ENCODE peak calls at places on chromosomes 13 and 19, in eight cellular contexts. W is A549, R is GM12864, S is breast epithelium, T is cardiac fibroblast, X is mucosa of descending colon, D is gastrocnemius medialis, K is left ventricle myocardium inferior. H is an unnamed sample.

GRCh38 chr13:51818771-51819511 is 15.0 kb upstream of the DHRS12 start:
- DNase-seq in W (no peak), K (no peak), T (peak; percentile 21), D (peak; percentile 78), S (no peak), X (no peak), R (no peak), H (peak; percentile 72)

GRCh38 chr13:95540848-95541247 is 11.7 kb upstream of the CLDN10 start:
- DNase-seq in S (no peak), R (no peak), T (no peak), X (no peak), W (no peak), K (peak; percentile 57), D (peak; percentile 78), H (no peak)

GRCh38 chr19:29873024-29873800 is 61.4 kb downstream of the CCNE1 start:
- DNase-seq in X (peak; percentile 68), S (no peak), D (peak; percentile 32), R (no peak), T (peak; percentile 20), W (peak; percentile 85), K (peak; percentile 47), H (peak; percentile 72)

GRCh38 chr13:50891206-50891605 is 18.4 kb upstream of the RNASEH2B start:
- DNase-seq in K (no peak), D (no peak), X (no peak), R (no peak), T (no peak), S (no peak), W (no peak), H (no peak)

GRCh38 chr19:49355890-49356289 is 6.3 kb downstream of the TEAD2 start:
- DNase-seq in S (peak; percentile 47), W (no peak), X (no peak), K (peak; percentile 36), D (no peak), R (no peak), T (peak; percentile 50), H (peak; percentile 17)

GRCh38 chr13:50124536-50125305 is 109.5 kb downstream of the KCNRG start:
- DNase-seq in K (peak; percentile 97), T (peak; percentile 61), R (no peak), X (no peak), S (no peak), W (peak; percentile 88), D (no peak), H (no peak)

GRCh38 chr19:53868091-53868891 is 608 bp downstream of the MYADM start:
- DNase-seq in K (peak; percentile 64), R (no peak), T (peak; percentile 68), S (peak; percentile 66), X (peak; percentile 77), D (no peak), W (peak; percentile 91), H (peak; percentile 54)

GRCh38 chr13:73059460-73060250 is 850 bp downstream of the KLF5 start:
- DNase-seq in X (peak; percentile 68), R (no peak), T (peak; percentile 23), W (no peak), D (peak; percentile 72), S (peak; percentile 63), K (peak; percentile 51), H (peak; percentile 31)

GRCh38 chr13:113182046-113182445 is 23.6 kb downstream of the PROZ start:
- DNase-seq in T (no peak), R (no peak), X (no peak), S (no peak), D (no peak), W (no peak), K (no peak), H (no peak)

GRCh38 chr13:108915634-108916497 is 286.5 kb downstream of the MYO16 start:
- DNase-seq in W (peak; percentile 67), K (peak; percentile 58), D (peak; percentile 67), S (peak; percentile 81), T (peak; percentile 96), X (peak; percentile 71), R (peak; percentile 60), H (peak; percentile 96)

GRCh38 chr19:43078311-43078710 is 4.2 kb downstream of the PSG2 start:
- DNase-seq in R (no peak), T (peak; percentile 85), S (no peak), D (no peak), X (no peak), W (no peak), K (no peak), H (no peak)

GRCh38 chr13:36818483-36819063 is 449 bp upstream of the RFXAP start:
- DNase-seq in D (no peak), T (no peak), W (no peak), X (no peak), S (no peak), K (no peak), R (no peak), H (no peak)

GRCh38 chr13:36814465-36814864 is 4.6 kb upstream of the RFXAP start:
- DNase-seq in X (no peak), S (no peak), R (no peak), W (no peak), D (no peak), T (peak; percentile 17), K (no peak), H (no peak)

GRCh38 chr13:36817996-36818395 is 1.0 kb upstream of the RFXAP start:
- DNase-seq in W (no peak), T (no peak), K (no peak), X (no peak), S (no peak), D (no peak), R (no peak), H (no peak)

GRCh38 chr13:36813226-36813625 is 5.8 kb upstream of the RFXAP start:
- DNase-seq in T (no peak), D (no peak), W (no peak), R (no peak), K (no peak), X (no peak), S (no peak), H (no peak)

GRCh38 chr13:36815069-36815468 is 4.0 kb upstream of the RFXAP start:
- DNase-seq in R (no peak), S (no peak), X (no peak), T (peak; percentile 22), D (no peak), W (no peak), K (no peak), H (peak; percentile 33)
- TF ChIP-seq CTCF in R (peak; percentile 47), S (no peak), X (no peak), T (peak; percentile 49), D (no peak), W (peak; percentile 17), K (peak; percentile 13), H (peak; percentile 45)

DNA sequence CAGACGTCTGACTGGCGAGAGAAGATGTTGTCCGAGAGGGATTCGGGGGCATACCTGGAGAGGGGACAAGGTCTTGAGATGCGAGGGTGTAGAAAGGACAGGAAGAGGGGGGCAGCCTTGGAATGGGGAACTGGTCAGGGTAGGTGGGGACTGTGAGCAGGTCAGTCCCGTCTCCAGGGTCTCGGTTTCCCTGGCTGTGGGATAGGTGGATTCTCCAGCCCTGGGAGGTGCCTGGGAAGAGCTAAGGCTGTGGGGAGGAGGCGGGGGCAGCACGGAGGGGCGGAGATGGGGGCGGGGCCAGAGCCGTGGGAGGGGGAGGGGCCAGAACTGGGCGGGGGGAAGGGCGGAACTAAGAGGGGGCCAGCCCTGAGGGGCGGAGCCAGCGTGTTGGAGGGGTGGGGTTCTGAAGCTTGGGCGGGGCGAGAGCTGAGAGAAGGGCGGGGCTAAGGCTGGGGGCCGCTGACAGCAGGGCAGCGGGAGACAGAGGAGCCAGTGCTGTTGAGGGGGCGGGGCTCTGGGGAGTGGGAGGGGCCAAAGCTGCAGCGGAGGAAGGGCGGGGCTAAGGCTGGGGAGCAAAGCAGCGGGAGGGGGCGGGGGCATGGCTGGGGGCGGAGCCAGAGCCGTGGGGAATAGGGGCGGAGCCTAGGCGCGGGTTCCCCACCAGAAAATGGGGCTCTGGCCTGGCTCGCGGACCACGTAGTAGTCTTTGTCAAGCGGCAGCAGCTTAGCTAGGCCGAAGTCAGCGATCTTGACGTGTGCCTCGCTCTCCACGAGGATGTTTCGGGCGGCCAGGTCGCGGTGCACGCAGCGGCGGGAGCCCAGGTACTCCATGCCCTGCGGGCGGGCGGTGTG is 9.5 kb upstream of the INSL3 start:
- DNase-seq in D (peak; percentile 18), T (peak; percentile 43), R (no peak), K (no peak), S (no peak), W (peak; percentile 89), X (peak; percentile 90), H (peak; percentile 76)
- TF ChIP-seq CTCF in D (no peak), T (no peak), R (no peak), K (no peak), S (no peak), W (no peak), X (no peak), H (no peak)

GRCh38 chr13:33352023-33352422 is 66.5 kb upstream of the STARD13 start:
- DNase-seq in K (no peak), X (no peak), S (no peak), R (no peak), D (no peak), T (no peak), W (no peak), H (no peak)

GRCh38 chr13:33349314-33349995 is 63.9 kb upstream of the STARD13 start:
- DNase-seq in S (no peak), W (no peak), D (peak; percentile 18), R (no peak), X (peak; percentile 44), K (peak; percentile 28), T (peak; percentile 34), H (no peak)

GRCh38 chr13:33348366-33348765 is 62.8 kb upstream of the STARD13 start:
- DNase-seq in X (no peak), S (no peak), W (no peak), D (no peak), T (peak; percentile 34), K (no peak), R (no peak), H (no peak)

GRCh38 chr13:33351324-33351723 is 65.8 kb upstream of the STARD13 start:
- DNase-seq in T (peak; percentile 83), W (no peak), S (no peak), X (no peak), K (no peak), D (no peak), R (no peak), H (no peak)

GRCh38 chr13:33349996-33350826 is 64.7 kb upstream of the STARD13 start:
- DNase-seq in X (peak; percentile 81), K (peak; percentile 65), W (peak; percentile 7), S (no peak), D (peak; percentile 34), R (no peak), T (peak; percentile 50), H (no peak)
- TF ChIP-seq CTCF in X (no peak), K (no peak), W (no peak), S (no peak), D (no peak), R (no peak), T (no peak), H (no peak)

GRCh38 chr13:29956771-29957170 is 106.4 kb upstream of the UBL3 start:
- DNase-seq in W (no peak), X (no peak), T (no peak), R (no peak), D (no peak), S (no peak), K (no peak), H (no peak)

GRCh38 chr13:29952245-29952644 is 101.8 kb upstream of the UBL3 start:
- DNase-seq in R (no peak), K (no peak), W (no peak), T (no peak), X (no peak), D (no peak), S (no peak), H (no peak)

GRCh38 chr13:29953542-29953941 is 103.1 kb upstream of the UBL3 start:
- DNase-seq in W (no peak), D (no peak), R (no peak), T (no peak), K (no peak), X (no peak), S (no peak), H (no peak)

GRCh38 chr13:29954082-29955043 is 103.9 kb upstream of the UBL3 start:
- DNase-seq in K (no peak), S (no peak), D (no peak), T (no peak), X (no peak), W (no peak), R (no peak), H (peak; percentile 69)

GRCh38 chr13:29955137-29955650 is 104.8 kb upstream of the UBL3 start:
- DNase-seq in X (no peak), K (no peak), S (no peak), W (no peak), T (no peak), R (no peak), D (no peak), H (no peak)
- TF ChIP-seq CTCF in X (no peak), K (no peak), S (no peak), W (no peak), T (no peak), R (no peak), D (no peak), H (no peak)

H was measured in activated CD8-positive, alpha-beta T cell treated with anti-CD3 and anti-CD28 coated beads for 36 hours.